ENCODE peak calls at places on chromosomes 13 and 19, in nine cellular contexts. One of them, this sample, is unnamed. For H3K4me1, the result is how much of the 10 kb centered on the place peaks cover.

GRCh38 chr19:32337176-32337808 is 8.1 kb upstream of the ZNF507 start:
- DNase-seq in fibroblast of lung: no peak
- DNase-seq in left lung: no peak
- DNase-seq in CD4-positive, CD25-positive, alpha-beta regulatory T cell: no peak
- DNase-seq in right lobe of liver: no peak
- DNase-seq in heart right ventricle: no peak
- DNase-seq in neuronal stem cell: no peak
- DNase-seq in lung: no peak
- DNase-seq in esophagus muscularis mucosa: no peak
- DNase-seq in this sample: no peak

GRCh38 chr19:54186351-54186750 is 3.0 kb downstream of the MBOAT7 start:
- DNase-seq in left lung: no peak
- DNase-seq in CD4-positive, CD25-positive, alpha-beta regulatory T cell: no peak
- DNase-seq in right lobe of liver: no peak
- DNase-seq in neuronal stem cell: no peak
- DNase-seq in esophagus muscularis mucosa: no peak
- DNase-seq in fibroblast of lung: no peak
- DNase-seq in heart right ventricle: no peak
- DNase-seq in lung: no peak
- DNase-seq in this sample: no peak

GRCh38 chr19:51096473-51097165 is 11.6 kb downstream of the CTU1 start:
- DNase-seq in left lung: no peak
- DNase-seq in heart right ventricle: no peak
- DNase-seq in CD4-positive, CD25-positive, alpha-beta regulatory T cell: peak
- DNase-seq in neuronal stem cell: no peak
- DNase-seq in fibroblast of lung: no peak
- DNase-seq in lung: no peak
- DNase-seq in esophagus muscularis mucosa: no peak
- DNase-seq in right lobe of liver: peak
- DNase-seq in this sample: no peak

GRCh38 chr13:112651306-112651705 is 38.5 kb upstream of the ATP11A start:
- DNase-seq in fibroblast of lung: no peak
- DNase-seq in CD4-positive, CD25-positive, alpha-beta regulatory T cell: no peak
- DNase-seq in esophagus muscularis mucosa: no peak
- DNase-seq in heart right ventricle: no peak
- DNase-seq in neuronal stem cell: no peak
- DNase-seq in left lung: no peak
- DNase-seq in lung: no peak
- DNase-seq in right lobe of liver: no peak
- DNase-seq in this sample: no peak

GRCh38 chr19:35081201-35081600 is 34.4 kb upstream of the FXYD3 start:
- DNase-seq in left lung: no peak
- DNase-seq in lung: no peak
- DNase-seq in CD4-positive, CD25-positive, alpha-beta regulatory T cell: no peak
- DNase-seq in fibroblast of lung: no peak
- DNase-seq in esophagus muscularis mucosa: no peak
- DNase-seq in heart right ventricle: no peak
- DNase-seq in neuronal stem cell: no peak
- DNase-seq in right lobe of liver: peak
- DNase-seq in this sample: no peak

GRCh38 chr13:30997697-30998547 is 65.5 kb downstream of the TEX26 start:
- DNase-seq in esophagus muscularis mucosa: peak
- DNase-seq in left lung: no peak
- DNase-seq in CD4-positive, CD25-positive, alpha-beta regulatory T cell: no peak
- DNase-seq in right lobe of liver: no peak
- DNase-seq in heart right ventricle: peak
- DNase-seq in neuronal stem cell: no peak
- DNase-seq in fibroblast of lung: no peak
- DNase-seq in lung: no peak
- DNase-seq in this sample: peak

GRCh38 chr19:12785431-12786011 is 5.8 kb upstream of the JUNB start:
- DNase-seq in esophagus muscularis mucosa: no peak
- DNase-seq in CD4-positive, CD25-positive, alpha-beta regulatory T cell: peak
- DNase-seq in left lung: peak
- DNase-seq in heart right ventricle: peak
- DNase-seq in right lobe of liver: no peak
- DNase-seq in fibroblast of lung: no peak
- DNase-seq in lung: no peak
- DNase-seq in neuronal stem cell: no peak
- DNase-seq in this sample: no peak

GRCh38 chr13:37878496-37878895 is 8.9 kb upstream of the TRPC4 start:
- DNase-seq in left lung: no peak
- DNase-seq in fibroblast of lung: peak
- DNase-seq in heart right ventricle: no peak
- DNase-seq in CD4-positive, CD25-positive, alpha-beta regulatory T cell: no peak
- DNase-seq in lung: no peak
- DNase-seq in esophagus muscularis mucosa: no peak
- DNase-seq in neuronal stem cell: no peak
- DNase-seq in right lobe of liver: no peak
- DNase-seq in this sample: no peak

GRCh38 chr19:45772912-45773311 is 3.9 kb upstream of the SIX5 start:
- DNase-seq in heart right ventricle: no peak
- DNase-seq in fibroblast of lung: no peak
- DNase-seq in neuronal stem cell: no peak
- DNase-seq in left lung: no peak
- DNase-seq in right lobe of liver: no peak
- DNase-seq in lung: no peak
- DNase-seq in CD4-positive, CD25-positive, alpha-beta regulatory T cell: no peak
- DNase-seq in esophagus muscularis mucosa: no peak
- DNase-seq in this sample: no peak

GRCh38 chr19:45771331-45771933 is 2.4 kb upstream of the SIX5 start:
- DNase-seq in CD4-positive, CD25-positive, alpha-beta regulatory T cell: no peak
- DNase-seq in heart right ventricle: peak
- DNase-seq in fibroblast of lung: no peak
- DNase-seq in left lung: no peak
- DNase-seq in lung: no peak
- DNase-seq in esophagus muscularis mucosa: no peak
- DNase-seq in neuronal stem cell: no peak
- DNase-seq in right lobe of liver: peak
- DNase-seq in this sample: no peak

GRCh38 chr19:45770192-45771101 is 1.4 kb upstream of the SIX5 start:
- DNase-seq in neuronal stem cell: peak
- DNase-seq in CD4-positive, CD25-positive, alpha-beta regulatory T cell: peak
- DNase-seq in right lobe of liver: peak
- DNase-seq in left lung: peak
- DNase-seq in esophagus muscularis mucosa: peak
- DNase-seq in lung: peak
- DNase-seq in heart right ventricle: peak
- DNase-seq in fibroblast of lung: peak
- DNase-seq in this sample: no peak

GRCh38 chr19:45773384-45773783 is 4.3 kb upstream of the SIX5 start:
- DNase-seq in esophagus muscularis mucosa: no peak
- DNase-seq in lung: no peak
- DNase-seq in fibroblast of lung: no peak
- DNase-seq in left lung: no peak
- DNase-seq in right lobe of liver: no peak
- DNase-seq in neuronal stem cell: no peak
- DNase-seq in heart right ventricle: no peak
- DNase-seq in CD4-positive, CD25-positive, alpha-beta regulatory T cell: no peak
- DNase-seq in this sample: no peak

DNA sequence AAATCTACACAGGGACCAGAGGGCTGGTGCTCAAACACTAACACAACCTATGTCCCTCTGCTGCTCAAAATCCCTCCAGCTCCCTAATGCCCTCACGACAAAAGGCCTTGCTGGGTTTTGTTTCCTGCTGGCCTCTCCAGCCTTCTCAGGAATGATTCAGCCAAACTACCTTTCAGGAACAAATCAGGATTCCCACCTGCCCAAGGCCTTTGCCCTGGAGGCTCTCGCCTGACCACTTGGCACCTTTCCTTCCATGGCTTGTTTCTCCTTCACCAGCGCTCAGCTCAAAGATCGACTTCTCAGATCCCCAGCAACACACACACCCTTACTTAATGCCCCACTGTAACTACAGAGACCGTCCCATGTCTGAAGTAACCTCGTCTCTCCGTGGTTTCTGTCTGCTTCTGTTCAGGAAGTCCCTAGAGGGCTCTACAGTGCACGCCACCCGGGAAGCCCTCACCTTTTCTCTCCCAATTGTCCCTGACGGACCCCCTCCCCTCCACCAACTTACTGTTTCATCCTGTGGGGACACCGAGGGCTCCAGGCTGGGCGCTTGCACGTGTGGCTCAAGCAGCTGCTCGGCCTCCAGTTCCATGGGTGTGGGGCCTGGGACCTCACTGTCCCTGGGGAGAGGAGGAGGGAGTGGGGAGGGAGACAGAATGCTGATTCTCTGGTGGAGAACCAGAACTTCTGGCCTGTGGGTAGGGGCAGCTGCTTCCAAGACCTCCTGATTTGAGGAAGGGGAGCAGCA is 3.3 kb upstream of the SIX5 start:
- DNase-seq in lung: no peak
- DNase-seq in esophagus muscularis mucosa: no peak
- DNase-seq in neuronal stem cell: no peak
- DNase-seq in heart right ventricle: no peak
- DNase-seq in left lung: no peak
- DNase-seq in right lobe of liver: no peak
- DNase-seq in fibroblast of lung: no peak
- DNase-seq in CD4-positive, CD25-positive, alpha-beta regulatory T cell: no peak
- DNase-seq in this sample: no peak
- H3K27ac ChIP-seq in lung: no peak
- H3K27ac ChIP-seq in esophagus muscularis mucosa: peak
- H3K27ac ChIP-seq in neuronal stem cell: no peak
- H3K27ac ChIP-seq in heart right ventricle: no peak
- H3K27ac ChIP-seq in left lung: no peak
- H3K27ac ChIP-seq in right lobe of liver: no peak
- H3K27ac ChIP-seq in fibroblast of lung: no peak
- H3K27ac ChIP-seq in CD4-positive, CD25-positive, alpha-beta regulatory T cell: no peak
- H3K27ac ChIP-seq in this sample: no peak

GRCh38 chr13:99275093-99275469 is 16.9 kb upstream of the GPR18 start:
- DNase-seq in fibroblast of lung: peak
- DNase-seq in right lobe of liver: no peak
- DNase-seq in left lung: no peak
- DNase-seq in CD4-positive, CD25-positive, alpha-beta regulatory T cell: peak
- DNase-seq in esophagus muscularis mucosa: no peak
- DNase-seq in neuronal stem cell: no peak
- DNase-seq in heart right ventricle: no peak
- DNase-seq in lung: no peak
- DNase-seq in this sample: no peak
- H3K4me1 ChIP-seq in fibroblast of lung: under half
- H3K4me1 ChIP-seq in right lobe of liver: under half
- H3K4me1 ChIP-seq in left lung: under half
- H3K4me1 ChIP-seq in CD4-positive, CD25-positive, alpha-beta regulatory T cell: half or more
- H3K4me1 ChIP-seq in esophagus muscularis mucosa: under half
- H3K4me1 ChIP-seq in neuronal stem cell: under half
- H3K4me1 ChIP-seq in heart right ventricle: under half
- H3K4me1 ChIP-seq in lung: under half
- H3K4me1 ChIP-seq in this sample: under half

GRCh38 chr19:55485439-55486011 is 537 bp downstream of the NAT14 start:
- DNase-seq in lung: no peak
- DNase-seq in fibroblast of lung: no peak
- DNase-seq in CD4-positive, CD25-positive, alpha-beta regulatory T cell: no peak
- DNase-seq in neuronal stem cell: no peak
- DNase-seq in esophagus muscularis mucosa: no peak
- DNase-seq in heart right ventricle: no peak
- DNase-seq in left lung: no peak
- DNase-seq in right lobe of liver: no peak
- DNase-seq in this sample: no peak
- H3K27ac ChIP-seq in lung: peak
- H3K27ac ChIP-seq in fibroblast of lung: peak
- H3K27ac ChIP-seq in CD4-positive, CD25-positive, alpha-beta regulatory T cell: peak
- H3K27ac ChIP-seq in neuronal stem cell: peak
- H3K27ac ChIP-seq in esophagus muscularis mucosa: peak
- H3K27ac ChIP-seq in heart right ventricle: peak
- H3K27ac ChIP-seq in left lung: peak
- H3K27ac ChIP-seq in right lobe of liver: no peak
- H3K27ac ChIP-seq in this sample: peak

DNA sequence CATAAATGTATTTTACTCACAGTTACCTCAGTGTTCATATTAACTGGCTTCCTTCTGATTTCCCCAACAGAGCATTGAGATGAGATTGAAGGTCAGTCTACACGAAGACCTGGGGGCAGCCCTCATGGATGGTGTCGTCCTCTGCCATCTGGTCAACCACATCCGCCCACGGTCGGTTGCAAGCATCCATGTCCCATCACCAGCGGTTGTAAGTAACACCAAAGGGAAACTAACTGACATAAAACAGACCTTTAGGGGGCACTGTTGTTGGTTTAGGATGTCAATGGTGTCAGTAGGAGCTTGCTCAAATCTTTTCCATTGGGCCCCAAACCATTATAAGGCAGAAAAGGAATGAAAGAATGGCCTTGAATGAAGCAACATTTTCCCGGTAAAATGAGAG is 68.2 kb downstream of the ESD start:
- DNase-seq in lung: no peak
- DNase-seq in right lobe of liver: no peak
- DNase-seq in left lung: no peak
- DNase-seq in neuronal stem cell: no peak
- DNase-seq in CD4-positive, CD25-positive, alpha-beta regulatory T cell: peak
- DNase-seq in esophagus muscularis mucosa: no peak
- DNase-seq in fibroblast of lung: peak
- DNase-seq in heart right ventricle: no peak
- DNase-seq in this sample: no peak
- H3K4me1 ChIP-seq in lung: under half
- H3K4me1 ChIP-seq in right lobe of liver: under half
- H3K4me1 ChIP-seq in left lung: under half
- H3K4me1 ChIP-seq in neuronal stem cell: under half
- H3K4me1 ChIP-seq in CD4-positive, CD25-positive, alpha-beta regulatory T cell: under half
- H3K4me1 ChIP-seq in esophagus muscularis mucosa: under half
- H3K4me1 ChIP-seq in fibroblast of lung: under half
- H3K4me1 ChIP-seq in heart right ventricle: under half
- H3K4me1 ChIP-seq in this sample: under half

This sample was measured in vagina.